ENCODE peak calls at places on chromosomes 1 and 21, in five cellular contexts. O is activated B cell treated with CpG ODN at 0.5 μM for 24 hours; B is fibroblast of lung; G is CD4-positive, alpha-beta T cell; P is Panc1. K is an unnamed sample.

GRCh38 chr1:159076753-159077656 is at the start of gene AIM2:
- DNase-seq in O (peak), B (peak), G (peak), P (no peak), K (no peak)

GRCh38 chr1:2466270-2466665 is 9.8 kb upstream of the PLCH2 start:
- DNase-seq in O (no peak), B (no peak), G (no peak), P (no peak), K (no peak)

GRCh38 chr1:55426619-55427018 is 211.5 kb upstream of the USP24 start:
- DNase-seq in O (no peak), B (no peak), G (no peak), P (no peak), K (no peak)

GRCh38 chr1:65265296-65266271 is 43.8 kb upstream of the DNAJC6 start:
- DNase-seq in O (no peak), B (peak), G (peak), P (no peak), K (peak)

GRCh38 chr1:23793018-23793781 is 2.3 kb downstream of the LYPLA2 start:
- DNase-seq in O (no peak), B (peak), G (no peak), P (no peak), K (no peak)

GRCh38 chr1:234188454-234188792 is 184.8 kb upstream of the COA6 start:
- DNase-seq in O (no peak), B (no peak), G (no peak), P (no peak), K (no peak)

GRCh38 chr21:41774467-41775151 is 7.8 kb upstream of the RIPK4 start:
- DNase-seq in O (no peak), B (no peak), G (no peak), P (no peak), K (no peak)

GRCh38 chr21:44765231-44766013 is 36.2 kb downstream of the UBE2G2 start:
- DNase-seq in O (no peak), B (no peak), G (peak), P (no peak), K (no peak)

GRCh38 chr1:7761103-7761502 is 10.0 kb upstream of the VAMP3 start:
- DNase-seq in O (no peak), B (no peak), G (no peak), P (no peak), K (no peak)

GRCh38 chr1:54698346-54698745 is 17.3 kb upstream of the TTC4 start:
- DNase-seq in O (no peak), B (no peak), G (no peak), P (no peak), K (no peak)

GRCh38 chr1:153773004-153773921 is 1.9 kb upstream of the SLC27A3 start:
- DNase-seq in O (no peak), B (no peak), G (no peak), P (no peak), K (no peak)

GRCh38 chr1:110218739-110219138 is 8.6 kb downstream of the KCNC4 start:
- DNase-seq in O (no peak), B (peak), G (no peak), P (no peak), K (no peak)
- TF ChIP-seq CTCF in O (no peak), B (no peak), G (no peak), P (no peak), K (no peak)

DNA sequence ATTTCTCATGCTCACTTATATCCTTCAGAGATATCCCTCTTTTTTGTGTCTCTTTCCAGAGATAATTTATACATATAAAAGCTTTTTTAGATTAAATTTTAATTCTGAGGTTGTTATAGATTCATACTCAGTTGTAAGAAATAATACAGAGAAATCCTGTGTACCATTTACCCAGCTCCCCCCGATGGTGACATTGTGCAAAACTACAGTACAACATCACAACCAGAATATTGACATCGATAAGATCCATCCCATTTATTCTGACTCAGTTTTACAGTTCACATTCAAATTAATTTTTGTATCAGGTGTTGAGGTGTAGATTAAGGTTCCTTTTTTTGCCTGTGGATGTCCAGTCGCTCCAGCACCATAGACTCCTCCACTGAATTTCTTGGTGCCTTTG is 14.3 kb downstream of the DMRTB1 start:
- DNase-seq in O (no peak), B (no peak), G (no peak), P (no peak), K (no peak)
- TF ChIP-seq CTCF in O (no peak), B (peak), G (peak), P (peak), K (peak)

GRCh38 chr1:165124772-165125171 is 231.7 kb downstream of the LMX1A start:
- DNase-seq in O (no peak), B (no peak), G (no peak), P (no peak), K (no peak)

GRCh38 chr1:165134431-165134830 is 222.1 kb downstream of the LMX1A start:
- DNase-seq in O (no peak), B (no peak), G (no peak), P (no peak), K (no peak)

GRCh38 chr1:165129568-165130164 is 226.8 kb downstream of the LMX1A start:
- DNase-seq in O (no peak), B (peak), G (no peak), P (no peak), K (peak)
- TF ChIP-seq CTCF in O (no peak), B (peak), G (no peak), P (peak), K (peak)

GRCh38 chr1:248834343-248834940 is 3.6 kb upstream of the ZNF672 start:
- DNase-seq in O (no peak), B (no peak), G (no peak), P (no peak), K (no peak)
- TF ChIP-seq CTCF in O (no peak), B (no peak), G (no peak), P (no peak), K (no peak)

DNA sequence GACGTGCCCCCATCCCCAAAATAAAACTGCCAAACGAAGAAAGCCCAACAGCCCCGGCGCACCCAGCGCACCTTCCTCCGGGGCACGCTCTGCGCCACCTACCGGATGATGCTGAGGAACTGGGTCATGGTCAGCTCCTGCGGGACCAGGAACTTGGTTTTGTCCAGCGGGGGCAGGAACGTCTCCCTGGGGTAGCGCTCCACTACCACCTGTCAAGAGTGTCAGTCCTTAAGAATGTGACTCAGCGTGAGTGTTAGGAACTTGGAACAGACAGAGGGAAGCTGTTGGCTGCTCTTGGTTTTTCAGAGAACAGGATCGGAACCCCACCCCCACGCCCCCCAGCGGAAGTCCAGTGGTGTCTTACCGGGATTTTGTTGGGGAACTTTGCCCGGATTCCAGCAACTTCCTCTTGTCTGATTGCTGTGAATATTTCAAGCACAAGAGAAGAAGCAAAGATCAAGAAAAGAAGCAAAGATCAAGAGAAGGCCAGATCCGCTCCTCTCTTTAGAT is 431 bp downstream of the MAP1LC3C start:
- DNase-seq in O (peak), B (peak), G (peak), P (peak), K (no peak)
- TF ChIP-seq CTCF in O (no peak), B (peak), G (peak), P (peak), K (peak)

DNA sequence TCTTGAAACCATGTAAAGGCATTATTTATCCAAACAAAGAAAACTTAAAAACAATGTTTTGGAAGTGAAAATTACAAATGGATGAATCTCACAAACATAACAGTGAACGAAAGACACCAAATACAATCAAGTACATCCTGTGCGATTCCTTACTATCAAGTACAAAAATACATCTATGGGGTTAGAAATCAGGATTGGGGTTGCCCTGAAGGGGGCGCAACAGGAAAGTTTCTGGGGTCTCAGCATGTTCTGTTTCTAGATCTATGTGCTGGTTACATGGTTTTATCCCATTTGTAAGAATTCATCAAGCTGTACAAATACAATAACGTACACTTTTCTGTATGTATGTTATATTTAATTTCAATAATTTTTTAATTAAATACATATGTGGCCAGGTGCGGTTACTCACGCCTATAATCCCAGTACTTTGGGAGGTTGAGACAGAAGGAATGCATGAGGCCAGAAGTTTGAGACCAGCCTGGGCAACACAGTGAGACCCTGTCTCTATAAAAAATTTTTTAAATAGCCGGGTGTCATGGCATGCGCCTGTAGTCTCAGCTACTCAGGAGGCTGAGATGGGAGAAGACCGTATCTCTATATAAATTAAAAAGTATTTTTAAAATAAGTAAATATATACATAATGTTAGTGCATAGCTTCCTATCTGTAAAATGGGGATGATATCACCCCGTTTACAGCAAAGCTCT is 121.5 kb upstream of the SOD1 start:
- DNase-seq in O (no peak), B (no peak), G (no peak), P (no peak), K (no peak)
- TF ChIP-seq CTCF in O (no peak), B (no peak), G (no peak), P (no peak), K (peak)

DNA sequence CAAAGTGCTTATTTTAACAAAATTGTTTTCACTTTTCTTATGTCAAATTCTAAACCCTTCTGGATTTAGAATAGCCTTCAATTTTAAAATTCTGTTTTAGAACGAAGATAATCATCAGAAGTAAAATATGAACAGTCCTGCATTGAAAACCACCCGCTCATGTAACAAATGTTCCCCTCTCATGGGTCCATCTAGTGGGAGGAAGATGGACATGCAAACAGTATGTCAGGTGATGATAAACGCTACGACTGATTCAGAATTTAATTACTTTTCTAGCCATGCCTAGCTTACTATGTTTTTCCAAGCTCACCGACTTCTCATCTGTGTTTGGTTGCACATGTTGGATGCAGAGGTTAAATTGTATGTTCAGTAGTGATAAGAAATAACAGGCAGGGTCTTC is 23.5 kb downstream of the SOD1 start:
- DNase-seq in O (no peak), B (peak), G (no peak), P (no peak), K (no peak)
- TF ChIP-seq CTCF in O (no peak), B (no peak), G (no peak), P (peak), K (no peak)